ENCODE peak calls at places on chromosomes 7 and 10, in ten cellular contexts. Y is astrocyte; N is epithelial cell of esophagus; R is AG04450; P is astrocyte of the spinal cord; M is CD8-positive, alpha-beta T cell; A is HFFc6; J is A549; B is progenitor cell of endocrine pancreas; G is endothelial cell. W is an unnamed sample.

GRCh38 chr10:71548494-71548846 is 151.8 kb downstream of the CDH23 start:
- DNase-seq in P (peak), G (peak), N (no peak), R (no peak), A (no peak), Y (no peak), M (no peak), J (peak), B (no peak), W (no peak)

GRCh38 chr7:51187941-51188340 is 128.7 kb downstream of the COBL start:
- DNase-seq in R (no peak), Y (no peak), J (peak), M (no peak), P (no peak), N (no peak), B (peak), G (peak), A (no peak), W (peak)

GRCh38 chr10:290026-290725 is 154.9 kb downstream of the ZMYND11 start:
- DNase-seq in G (no peak), N (no peak), A (no peak), P (no peak), Y (no peak), B (no peak), J (no peak), R (no peak), M (no peak), W (no peak)

GRCh38 chr10:124701881-124702656 is 42.1 kb downstream of the FAM53B start:
- DNase-seq in B (no peak), G (no peak), N (no peak), M (no peak), P (peak), R (no peak), A (no peak), Y (peak), J (no peak), W (no peak)

GRCh38 chr7:155405399-155406318 is 52.3 kb upstream of the EN2 start:
- DNase-seq in A (no peak), R (no peak), G (peak), Y (no peak), N (no peak), J (peak), B (no peak), P (no peak), M (peak), W (no peak)

GRCh38 chr7:91082854-91083495 is 181.3 kb upstream of the FZD1 start:
- DNase-seq in M (no peak), G (no peak), Y (peak), J (no peak), B (no peak), A (peak), R (no peak), P (peak), N (peak), W (no peak)

GRCh38 chr10:42753507-42754154 is 29.0 kb upstream of the BMS1 start:
- DNase-seq in N (no peak), M (no peak), J (peak), Y (no peak), G (peak), A (no peak), P (no peak), R (no peak), B (no peak), W (no peak)

GRCh38 chr10:131829156-131829930 is 71.5 kb upstream of the PPP2R2D start:
- DNase-seq in B (no peak), R (no peak), Y (no peak), J (no peak), P (no peak), A (no peak), G (no peak), N (no peak), M (no peak), W (no peak)

GRCh38 chr7:107958764-107959526 is 44.0 kb downstream of the LAMB1 start:
- DNase-seq in Y (peak), R (no peak), J (no peak), N (peak), G (no peak), M (no peak), P (peak), B (no peak), A (peak), W (no peak)

GRCh38 chr10:97109562-97109961 is 76.2 kb downstream of the SLIT1 start:
- DNase-seq in A (no peak), N (no peak), M (no peak), R (no peak), J (no peak), Y (no peak), B (no peak), G (no peak), P (no peak), W (no peak)

GRCh38 chr7:3157541-3158287 is 114.0 kb upstream of the CARD11 start:
- DNase-seq in P (peak), J (no peak), R (no peak), M (no peak), G (no peak), N (no peak), Y (peak), A (no peak), B (no peak), W (no peak)

GRCh38 chr10:1594372-1595241 is 142.7 kb downstream of the ADARB2 start:
- DNase-seq in N (no peak), J (no peak), A (no peak), G (no peak), Y (no peak), R (no peak), B (no peak), P (no peak), M (no peak), W (no peak)

GRCh38 chr7:150410131-150410530 is 31.0 kb downstream of the ZNF775 start:
- DNase-seq in Y (no peak), G (no peak), J (no peak), A (no peak), M (no peak), P (no peak), R (no peak), N (no peak), B (no peak), W (no peak)

GRCh38 chr10:73522263-73522662 is 26.4 kb upstream of the PPP3CB start:
- DNase-seq in P (no peak), M (no peak), R (no peak), B (no peak), A (peak), J (no peak), G (no peak), Y (peak), N (no peak), W (no peak)

GRCh38 chr10:104076743-104077160 is 8.9 kb downstream of the COL17A1 start:
- DNase-seq in Y (no peak), J (no peak), P (peak), B (no peak), G (no peak), N (no peak), M (no peak), A (no peak), R (no peak), W (no peak)

GRCh38 chr7:104901239-104901638 is 112.8 kb upstream of the KMT2E start:
- DNase-seq in R (no peak), G (no peak), P (no peak), M (no peak), B (no peak), N (no peak), A (no peak), J (no peak), Y (no peak), W (no peak)

GRCh38 chr10:119029613-119030420 is at the start of gene NANOS1:
- DNase-seq in N (no peak), A (no peak), J (peak), B (peak), G (peak), Y (peak), R (no peak), P (no peak), M (no peak), W (no peak)

GRCh38 chr7:29935111-29935510 is 54.5 kb downstream of the SCRN1 start:
- DNase-seq in P (peak), Y (peak), R (no peak), G (no peak), B (no peak), A (peak), N (no peak), J (no peak), M (no peak), W (no peak)

GRCh38 chr7:36285276-36285675 is 104.4 kb upstream of the ANLN start:
- DNase-seq in B (no peak), A (no peak), J (no peak), G (no peak), P (no peak), R (no peak), M (no peak), N (no peak), Y (no peak), W (no peak)

GRCh38 chr7:140060788-140061606 is 1.8 kb downstream of the PARP12 start:
- DNase-seq in M (peak), G (no peak), P (peak), J (no peak), Y (peak), B (no peak), A (no peak), N (no peak), R (peak), W (no peak)

GRCh38 chr10:6530211-6530840 is 49.8 kb downstream of the PRKCQ start:
- DNase-seq in P (no peak), N (no peak), J (no peak), Y (no peak), M (peak), A (no peak), R (no peak), B (no peak), G (no peak), W (no peak)

GRCh38 chr10:22631646-22632278 is 82.6 kb downstream of the PIP4K2A start:
- DNase-seq in R (no peak), G (no peak), A (no peak), B (no peak), J (no peak), P (peak), M (no peak), N (no peak), Y (peak), W (no peak)

GRCh38 chr10:125266541-125266940 is 106.2 kb upstream of the CTBP2 start:
- DNase-seq in J (no peak), M (no peak), B (no peak), Y (no peak), N (no peak), R (no peak), G (no peak), A (no peak), P (no peak), W (no peak)

GRCh38 chr7:140551334-140552239 is 72.3 kb upstream of the MKRN1 start:
- DNase-seq in B (no peak), G (no peak), J (no peak), N (peak), R (no peak), Y (no peak), A (no peak), P (no peak), M (no peak), W (no peak)

GRCh38 chr7:673681-674453 is 52.6 kb upstream of the DNAAF5 start:
- DNase-seq in A (no peak), P (no peak), M (no peak), Y (no peak), B (no peak), N (no peak), R (no peak), G (no peak), J (no peak), W (no peak)

GRCh38 chr7:6271694-6272371 is 591 bp downstream of the CYTH3 start:
- DNase-seq in B (peak), J (peak), A (no peak), N (no peak), P (no peak), M (peak), G (peak), Y (no peak), R (no peak), W (no peak)

GRCh38 chr10:95729323-95730055 is 26.5 kb upstream of the ENTPD1 start:
- DNase-seq in J (no peak), A (no peak), P (no peak), R (no peak), N (no peak), G (no peak), B (no peak), Y (no peak), M (no peak), W (no peak)

GRCh38 chr10:124864421-124865193 is 63.0 kb downstream of the ABRAXAS2 start:
- DNase-seq in A (no peak), B (no peak), P (no peak), Y (no peak), J (no peak), N (peak), R (no peak), G (no peak), M (no peak), W (no peak)

GRCh38 chr10:61628875-61629513 is 33.7 kb upstream of the CABCOCO1 start:
- DNase-seq in Y (peak), A (peak), G (no peak), B (no peak), R (peak), J (peak), M (no peak), N (peak), P (peak), W (no peak)

GRCh38 chr7:43110790-43111362 is 1.6 kb upstream of the HECW1 start:
- DNase-seq in R (no peak), M (no peak), P (no peak), G (no peak), B (no peak), J (no peak), N (no peak), Y (no peak), A (no peak), W (no peak)

GRCh38 chr10:6204063-6204340 is 1.3 kb downstream of the PFKFB3 start:
- DNase-seq in Y (no peak), A (no peak), M (peak), R (no peak), P (no peak), J (no peak), B (peak), N (peak), G (peak), W (no peak)

GRCh38 chr7:4715385-4715770 is 33.3 kb downstream of the FOXK1 start:
- DNase-seq in B (no peak), R (peak), A (no peak), M (no peak), P (peak), Y (peak), G (no peak), N (peak), J (no peak), W (no peak)

GRCh38 chr7:41599760-41600159 is 103.1 kb downstream of the INHBA start:
- DNase-seq in P (no peak), J (no peak), A (no peak), B (no peak), Y (no peak), G (peak), M (no peak), N (no peak), R (no peak), W (no peak)
- TF ChIP-seq CTCF in P (peak), J (no peak), A (peak), B (peak), Y (no peak), G (peak), M (no peak), N (peak), R (peak), W (no peak)

GRCh38 chr7:45292481-45292880 is 134.9 kb downstream of the RAMP3 start:
- DNase-seq in R (no peak), A (no peak), Y (peak), G (no peak), J (no peak), N (no peak), B (no peak), P (no peak), M (no peak), W (no peak)

GRCh38 chr7:45293295-45293942 is 135.8 kb downstream of the RAMP3 start:
- DNase-seq in R (no peak), J (no peak), P (no peak), G (no peak), M (no peak), A (no peak), B (no peak), N (no peak), Y (no peak), W (no peak)

GRCh38 chr7:45296748-45297147 is 139.2 kb downstream of the RAMP3 start:
- DNase-seq in M (no peak), Y (no peak), G (no peak), J (no peak), B (no peak), R (no peak), N (no peak), P (no peak), A (no peak), W (no peak)

GRCh38 chr7:45295222-45295621 is 137.6 kb downstream of the RAMP3 start:
- DNase-seq in R (no peak), M (no peak), P (no peak), N (no peak), B (no peak), G (no peak), Y (no peak), A (no peak), J (no peak), W (peak)

DNA sequence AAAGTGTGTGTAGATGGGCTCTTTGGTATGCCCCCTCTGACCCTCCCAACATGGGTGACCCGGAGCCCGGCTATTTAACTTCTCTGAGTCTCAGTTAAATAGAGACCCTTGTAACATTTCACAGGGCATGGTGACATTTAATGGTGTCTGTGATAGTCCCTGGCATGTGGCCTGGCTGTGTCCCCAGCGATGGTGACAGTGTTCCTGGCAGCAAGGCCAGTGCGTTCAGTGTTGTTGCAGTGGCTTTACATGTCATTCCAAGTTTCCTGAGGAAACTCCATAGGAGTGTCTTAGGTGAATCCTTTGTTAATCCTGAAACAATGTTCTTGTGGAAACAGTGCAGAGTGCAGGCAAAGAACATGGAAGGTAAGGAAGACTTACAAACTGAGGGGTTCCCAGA is 137.0 kb downstream of the RAMP3 start:
- DNase-seq in Y (no peak), P (no peak), J (no peak), N (no peak), A (no peak), G (no peak), R (no peak), M (no peak), B (no peak), W (no peak)
- TF ChIP-seq CTCF in Y (no peak), P (no peak), J (no peak), N (no peak), A (no peak), G (no peak), R (no peak), M (no peak), B (no peak), W (no peak)

GRCh38 chr10:11354823-11355222 is 256.6 kb downstream of the USP6NL start:
- DNase-seq in A (no peak), N (no peak), Y (no peak), P (no peak), M (no peak), R (no peak), B (no peak), J (no peak), G (no peak), W (no peak)
- TF ChIP-seq CTCF in A (no peak), N (no peak), Y (no peak), P (no peak), M (no peak), R (no peak), B (no peak), J (no peak), G (no peak), W (no peak)

GRCh38 chr7:24609570-24609969 is 36.3 kb downstream of the PALS2 start:
- DNase-seq in P (no peak), J (no peak), N (no peak), G (no peak), B (no peak), R (no peak), Y (no peak), M (no peak), A (no peak), W (no peak)
- TF ChIP-seq CTCF in P (no peak), J (no peak), N (no peak), G (no peak), B (no peak), R (no peak), Y (no peak), M (no peak), A (no peak), W (no peak)

DNA sequence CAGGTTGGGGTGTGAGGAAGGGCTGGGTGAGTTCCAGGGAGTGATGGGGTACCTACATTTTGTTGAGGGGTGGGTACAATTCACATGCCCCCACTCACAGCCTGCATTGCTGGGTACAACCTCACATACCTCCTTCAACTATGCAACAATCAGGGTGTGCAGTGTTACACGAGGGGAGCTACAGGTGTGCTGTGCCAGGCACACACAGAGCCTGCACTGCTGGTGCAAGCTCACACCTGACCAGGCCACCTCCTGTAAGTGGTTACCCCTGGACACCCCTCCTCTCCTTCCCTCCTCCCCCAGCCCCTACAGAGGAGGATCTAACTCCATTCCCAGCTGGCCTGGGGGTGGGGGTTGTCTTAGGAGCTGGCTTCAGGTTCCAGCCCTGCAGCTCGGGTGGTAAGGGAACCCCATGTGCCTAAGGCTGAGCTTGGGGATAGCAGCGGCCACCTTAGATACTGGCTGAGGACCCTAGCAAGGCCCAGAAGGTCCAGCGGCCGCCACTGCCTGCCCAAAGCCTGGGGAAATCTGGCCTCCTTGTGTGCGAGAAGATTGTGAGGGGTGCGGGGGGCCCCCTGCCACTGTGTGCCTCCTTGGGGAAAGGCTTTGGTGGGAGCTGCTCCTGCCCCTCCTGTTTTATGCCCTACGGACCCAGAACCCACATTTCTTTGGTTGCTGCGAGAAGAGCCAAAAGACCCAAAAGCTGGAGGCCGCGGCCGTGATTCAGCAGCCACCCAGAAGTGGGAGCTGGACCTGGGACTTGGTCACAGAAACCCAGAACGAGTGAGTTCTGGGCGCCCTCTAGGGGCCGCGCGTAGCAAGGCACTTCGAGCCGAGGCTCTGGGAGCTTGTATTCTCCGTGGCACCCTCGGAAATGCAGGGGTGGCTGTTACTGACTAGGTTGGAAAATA is 10.8 kb downstream of the TLX1 start:
- DNase-seq in J (peak), M (peak), N (peak), B (peak), P (peak), Y (peak), G (peak), R (peak), A (peak), W (peak)
- TF ChIP-seq CTCF in J (peak), M (peak), N (peak), B (peak), P (peak), Y (peak), G (peak), R (peak), A (peak), W (peak)

W was measured in D721Med.